ENCODE peak calls at places on chromosome 11, in four cellular contexts. R is GM23248, D is brain microvascular endothelial cell, X is mammary epithelial cell. Q is an unnamed sample.

GRCh38 chr11:48150213-48150612 is 66.4 kb upstream of the OR4B1 start:
- DNase-seq in D (peak; percentile 22), X (peak; percentile 52), R (peak; percentile 41), Q (no peak)

GRCh38 chr11:61695917-61696316 is 15.7 kb downstream of the DAGLA start:
- DNase-seq in X (peak; percentile 91), R (peak; percentile 95), D (peak; percentile 75), Q (peak; percentile 88)

GRCh38 chr11:7890417-7891179 is 40.5 kb downstream of the OR10A6 start:
- DNase-seq in D (no peak), R (peak; percentile 32), X (no peak), Q (no peak)

GRCh38 chr11:69220581-69221051 is 64.9 kb downstream of the SMIM38 start:
- DNase-seq in D (no peak), R (peak; percentile 67), X (no peak), Q (peak; percentile 57)

GRCh38 chr11:31412946-31413345 is 43.3 kb downstream of the DNAJC24 start:
- DNase-seq in X (peak; percentile 39), D (peak; percentile 15), R (peak; percentile 71), Q (no peak)

GRCh38 chr11:72721276-72721675 is 30.9 kb downstream of the ARAP1 start:
- DNase-seq in X (no peak), R (no peak), D (no peak), Q (no peak)

GRCh38 chr11:66011239-66011784 is 496 bp upstream of the CST6 start:
- DNase-seq in R (peak; percentile 84), D (peak; percentile 32), X (peak; percentile 97), Q (peak; percentile 66)

GRCh38 chr11:31059529-31059928 is 310.0 kb downstream of the DCDC1 start:
- DNase-seq in R (no peak), X (no peak), D (no peak), Q (no peak)

GRCh38 chr11:24267015-24267414 is 229.8 kb upstream of the LUZP2 start:
- DNase-seq in D (no peak), X (no peak), R (no peak), Q (no peak)

GRCh38 chr11:8793114-8793777 is 110.7 kb downstream of the RPL27A start:
- DNase-seq in D (no peak), X (no peak), R (no peak), Q (no peak)

GRCh38 chr11:214083-214482 is 6.6 kb downstream of the RIC8A start:
- DNase-seq in X (no peak), R (no peak), D (no peak), Q (no peak)

GRCh38 chr11:24163146-24163545 is 333.7 kb upstream of the LUZP2 start:
- DNase-seq in D (no peak), R (peak; percentile 11), X (no peak), Q (no peak)

GRCh38 chr11:17828311-17828751 is 93.8 kb downstream of the KCNC1 start:
- DNase-seq in D (no peak), R (peak; percentile 80), X (no peak), Q (peak; percentile 40)

GRCh38 chr11:26410967-26411366 is 79.0 kb downstream of the ANO3 start:
- DNase-seq in R (no peak), X (no peak), D (no peak), Q (no peak)

GRCh38 chr11:72629266-72629665 is 45.0 kb downstream of the PDE2A start:
- DNase-seq in R (peak; percentile 25), D (no peak), X (no peak), Q (peak; percentile 33)

GRCh38 chr11:61971177-61972111 is 4.0 kb upstream of the FTH1 start:
- DNase-seq in D (peak; percentile 99), X (peak; percentile 97), R (peak; percentile 99), Q (peak; percentile 99)

GRCh38 chr11:16933756-16934603 is 80.2 kb downstream of the PLEKHA7 start:
- DNase-seq in X (no peak), D (peak; percentile 24), R (no peak), Q (no peak)

GRCh38 chr11:129331217-129331616 is 44.4 kb upstream of the BARX2 start:
- DNase-seq in R (peak; percentile 44), X (peak; percentile 60), D (no peak), Q (peak; percentile 22)

GRCh38 chr11:85884581-85885021 is 29.4 kb downstream of the CCDC83 start:
- DNase-seq in X (no peak), D (peak; percentile 20), R (peak; percentile 37), Q (peak; percentile 63)

GRCh38 chr11:6405837-6406236 is 13.1 kb downstream of the APBB1 start:
- DNase-seq in D (no peak), R (no peak), X (no peak), Q (no peak)

GRCh38 chr11:113992459-113993105 is 17.7 kb downstream of the HTR3A start:
- DNase-seq in X (no peak), D (no peak), R (no peak), Q (no peak)

GRCh38 chr11:79193663-79194062 is 247.2 kb downstream of the TENM4 start:
- DNase-seq in R (no peak), X (no peak), D (no peak), Q (no peak)

GRCh38 chr11:116500833-116501622 is 271.8 kb downstream of the BUD13 start:
- DNase-seq in D (no peak), R (no peak), X (no peak), Q (no peak)

GRCh38 chr11:100619484-100619883 is 67.6 kb upstream of the ARHGAP42 start:
- DNase-seq in X (peak; percentile 14), D (peak; percentile 53), R (peak; percentile 17), Q (no peak)

GRCh38 chr11:66111158-66111557 is 41.1 kb downstream of the PACS1 start:
- DNase-seq in R (no peak), X (no peak), D (no peak), Q (no peak)

GRCh38 chr11:74726547-74727182 is 4.6 kb downstream of the CHRDL2 start:
- DNase-seq in D (peak; percentile 59), X (peak; percentile 55), R (peak; percentile 84), Q (peak; percentile 67)

GRCh38 chr11:74425100-74425499 is 26.9 kb upstream of the PGM2L1 start:
- DNase-seq in D (no peak), X (no peak), R (no peak), Q (no peak)

GRCh38 chr11:131687291-131688055 is 317.1 kb downstream of the NTM start:
- DNase-seq in D (no peak), X (no peak), R (no peak), Q (no peak)

GRCh38 chr11:122101625-122102291 is 14.3 kb downstream of the BLID start:
- DNase-seq in D (peak; percentile 74), X (peak; percentile 71), R (peak; percentile 89), Q (peak; percentile 60)

GRCh38 chr11:126969865-126970479 is 30.6 kb downstream of the KIRREL3 start:
- DNase-seq in R (peak; percentile 91), D (peak; percentile 16), X (peak; percentile 66), Q (peak; percentile 31)

GRCh38 chr11:131146817-131147490 is 223.5 kb upstream of the NTM start:
- DNase-seq in X (no peak), R (peak; percentile 66), D (no peak), Q (no peak)

GRCh38 chr11:73072935-73073481 is 69.1 kb downstream of the FCHSD2 start:
- DNase-seq in D (no peak), R (peak; percentile 43), X (peak; percentile 17), Q (no peak)

GRCh38 chr11:60927061-60927592 is 2.9 kb downstream of the TMEM132A start:
- DNase-seq in X (no peak), D (no peak), R (no peak), Q (no peak)

GRCh38 chr11:13680501-13681264 is 12.2 kb downstream of the FAR1 start:
- DNase-seq in D (no peak), X (no peak), R (peak; percentile 4), Q (peak; percentile 3)

GRCh38 chr11:86291466-86292262 is 10.4 kb upstream of the HIKESHI start:
- DNase-seq in X (peak; percentile 70), D (peak; percentile 27), R (peak; percentile 79), Q (peak; percentile 31)

GRCh38 chr11:74466916-74467885 is at the start of gene KCNE3:
- DNase-seq in D (no peak), R (peak; percentile 44), X (no peak), Q (peak; percentile 60)

GRCh38 chr11:17741487-17741886 is 6.9 kb downstream of the KCNC1 start:
- DNase-seq in X (no peak), R (no peak), D (no peak), Q (no peak)

DNA sequence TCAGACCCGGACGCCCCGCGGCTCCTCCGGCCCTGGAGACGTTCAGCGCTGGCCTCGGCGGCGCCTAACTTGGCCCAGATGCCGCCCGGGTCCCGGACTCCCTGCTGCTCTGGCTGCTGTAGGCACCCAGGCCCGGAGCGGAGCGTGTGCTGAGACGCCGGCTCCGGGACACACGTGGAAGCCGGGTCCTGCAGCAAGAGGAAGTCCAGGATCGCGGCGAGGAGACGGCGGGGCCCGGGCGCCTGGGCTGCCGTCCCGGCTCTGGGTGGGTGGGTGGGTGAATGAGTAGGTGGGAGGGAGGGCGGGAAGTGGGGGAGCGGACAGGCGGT is 223 bp downstream of the WT1 start:
- DNase-seq in X (no peak), R (no peak), D (no peak), Q (no peak)
- H3K4me3 ChIP-seq in X (no peak overlapping the region), R (no peak overlapping the region), D (no peak overlapping the region), Q (no peak overlapping the region)

DNA sequence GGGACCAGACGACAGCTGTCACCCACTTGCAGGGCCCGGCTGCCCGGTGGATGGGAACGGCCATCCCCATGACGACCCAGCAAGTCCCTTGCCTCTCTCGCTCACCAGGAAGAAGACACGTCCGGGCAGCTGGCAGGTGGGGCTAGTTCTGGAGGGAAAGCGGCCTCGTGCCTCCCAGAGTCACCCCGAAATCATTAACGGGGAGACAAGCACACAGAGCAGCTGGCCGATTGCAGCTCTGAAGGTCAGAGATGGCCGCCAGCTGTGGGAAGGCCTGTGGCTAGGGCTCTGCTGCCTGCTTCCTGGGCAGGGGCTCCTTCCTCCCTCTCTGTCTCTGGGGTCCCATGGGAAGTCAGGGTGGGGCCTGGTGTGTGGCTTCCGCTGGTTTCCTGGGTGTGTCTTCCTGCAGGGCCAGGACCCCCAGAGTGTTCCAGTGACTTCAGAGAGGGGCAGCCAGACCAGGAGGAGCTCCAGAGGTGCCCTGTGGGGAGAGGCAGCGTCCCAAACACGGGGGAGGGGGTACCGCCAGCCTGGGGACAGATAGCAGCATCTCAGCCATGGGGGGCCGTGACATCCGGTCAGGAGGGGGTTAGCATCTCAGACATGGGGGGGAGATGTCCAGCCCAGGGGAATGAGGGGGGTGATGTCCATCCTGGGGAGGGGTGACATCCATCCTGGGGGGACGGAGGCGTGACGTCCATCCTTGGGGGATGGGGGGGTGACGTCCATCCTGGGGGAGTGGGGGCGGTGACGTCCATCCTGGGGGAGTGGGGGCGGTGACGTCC is 114.9 kb downstream of the KCNQ1 start:
- DNase-seq in X (no peak), R (no peak), D (no peak), Q (no peak)
- H3K27me3 ChIP-seq in X (no peaks in the 10 kb centered on the region), R (peaks cover 19% of the 10 kb centered on the region), D (no peaks in the 10 kb centered on the region), Q (no peaks in the 10 kb centered on the region)

GRCh38 chr11:134171951-134172350 is 51.8 kb downstream of the NCAPD3 start:
- DNase-seq in X (no peak), R (no peak), D (no peak), Q (no peak)
- H3K36me3 ChIP-seq in X (peaks cover 21% of the 10 kb centered on the region), R (peaks cover 18% of the 10 kb centered on the region), D (peaks cover 9% of the 10 kb centered on the region), Q (peaks cover 39% of the 10 kb centered on the region)

DNA sequence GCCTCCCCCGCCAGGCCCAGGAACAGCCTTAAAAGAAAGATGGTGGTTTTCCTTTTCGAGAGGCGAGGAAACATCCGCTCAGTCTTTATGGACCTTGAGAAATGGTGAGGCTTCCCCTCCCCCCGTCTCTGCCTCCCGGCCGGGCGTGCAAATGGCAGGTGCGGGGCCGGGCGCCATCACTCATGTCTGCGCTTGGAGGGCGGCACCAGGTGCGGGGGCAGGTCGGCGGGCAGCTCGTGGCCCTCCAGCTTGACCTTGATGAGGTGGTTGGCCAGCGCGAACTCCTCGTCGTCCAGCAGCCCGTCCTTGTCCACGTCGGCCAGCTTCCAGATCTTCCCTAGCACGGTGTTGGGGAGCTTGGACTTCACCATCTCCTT is 9.7 kb upstream of the CDC42BPG start:
- DNase-seq in D (no peak), R (no peak), X (no peak), Q (no peak)
- H3K4me3 ChIP-seq in D (no peak overlapping the region), R (no peak overlapping the region), X (no peak overlapping the region), Q (no peak overlapping the region)

Q was measured in MG63.